ENCODE peak calls at places on chromosomes 7 and 10, in four cellular contexts. One of them, this sample, is unnamed.

GRCh38 chr10:51886438-51887068 is 187.2 kb upstream of the CSTF2T start:
- DNase-seq in AG10803: peak
- DNase-seq in GM12878: no peak
- DNase-seq in K562: no peak
- DNase-seq in this sample: no peak

GRCh38 chr7:99219985-99220384 is 12.1 kb upstream of the KPNA7 start:
- DNase-seq in GM12878: no peak
- DNase-seq in AG10803: no peak
- DNase-seq in K562: no peak
- DNase-seq in this sample: no peak

GRCh38 chr7:92767427-92767826 is 68.9 kb downstream of the CDK6 start:
- DNase-seq in K562: no peak
- DNase-seq in AG10803: peak
- DNase-seq in GM12878: no peak
- DNase-seq in this sample: no peak

GRCh38 chr7:91243591-91244368 is 20.5 kb upstream of the FZD1 start:
- DNase-seq in K562: no peak
- DNase-seq in GM12878: no peak
- DNase-seq in AG10803: peak
- DNase-seq in this sample: no peak

GRCh38 chr7:2452074-2452507 is 24.1 kb downstream of the GRIFIN start:
- DNase-seq in K562: peak
- DNase-seq in AG10803: no peak
- DNase-seq in GM12878: no peak
- DNase-seq in this sample: no peak

GRCh38 chr7:109579876-109580275 is 1010.2 kb downstream of the DNAJB9 start:
- DNase-seq in AG10803: no peak
- DNase-seq in GM12878: no peak
- DNase-seq in K562: no peak
- DNase-seq in this sample: no peak

GRCh38 chr10:86957471-86958108 is at the start of gene MMRN2:
- DNase-seq in K562: no peak
- DNase-seq in AG10803: no peak
- DNase-seq in GM12878: no peak
- DNase-seq in this sample: no peak

GRCh38 chr7:781228-781864 is 50.9 kb upstream of the SUN1 start:
- DNase-seq in K562: no peak
- DNase-seq in GM12878: no peak
- DNase-seq in AG10803: no peak
- DNase-seq in this sample: no peak

GRCh38 chr7:148495614-148496013 is 95.0 kb upstream of the C7orf33 start:
- DNase-seq in AG10803: no peak
- DNase-seq in GM12878: no peak
- DNase-seq in K562: no peak
- DNase-seq in this sample: no peak

GRCh38 chr7:33807158-33807530 is 98.2 kb upstream of the BMPER start:
- DNase-seq in AG10803: no peak
- DNase-seq in GM12878: no peak
- DNase-seq in K562: no peak
- DNase-seq in this sample: no peak

GRCh38 chr7:111113263-111114017 is 22.5 kb downstream of the LRRN3 start:
- DNase-seq in GM12878: no peak
- DNase-seq in AG10803: peak
- DNase-seq in K562: no peak
- DNase-seq in this sample: no peak

GRCh38 chr10:1408656-1409358 is 328.5 kb downstream of the ADARB2 start:
- DNase-seq in GM12878: no peak
- DNase-seq in K562: no peak
- DNase-seq in AG10803: no peak
- DNase-seq in this sample: no peak

GRCh38 chr7:142018154-142018553 is 22.5 kb downstream of the MGAM start:
- DNase-seq in AG10803: no peak
- DNase-seq in K562: no peak
- DNase-seq in GM12878: no peak
- DNase-seq in this sample: no peak

GRCh38 chr7:112467867-112468266 is 12.9 kb upstream of the LSMEM1 start:
- DNase-seq in GM12878: no peak
- DNase-seq in K562: no peak
- DNase-seq in AG10803: no peak
- DNase-seq in this sample: no peak

GRCh38 chr10:129785536-129785981 is 178.5 kb downstream of the EBF3 start:
- DNase-seq in K562: no peak
- DNase-seq in AG10803: no peak
- DNase-seq in GM12878: no peak
- DNase-seq in this sample: no peak

GRCh38 chr10:68231106-68231901 is 609 bp downstream of the ATOH7 start:
- DNase-seq in K562: peak
- DNase-seq in GM12878: no peak
- DNase-seq in AG10803: peak
- DNase-seq in this sample: peak
- TF ChIP-seq CTCF in K562: no peak
- TF ChIP-seq CTCF in GM12878: peak
- TF ChIP-seq CTCF in AG10803: peak
- TF ChIP-seq CTCF in this sample: peak

GRCh38 chr7:39580150-39580874 is 14.1 kb downstream of the YAE1 start:
- DNase-seq in GM12878: peak
- DNase-seq in AG10803: peak
- DNase-seq in K562: peak
- DNase-seq in this sample: peak

GRCh38 chr7:39587393-39587792 is 21.2 kb downstream of the YAE1 start:
- DNase-seq in AG10803: peak
- DNase-seq in GM12878: no peak
- DNase-seq in K562: no peak
- DNase-seq in this sample: no peak

GRCh38 chr7:39577229-39577874 is 11.1 kb downstream of the YAE1 start:
- DNase-seq in AG10803: no peak
- DNase-seq in K562: no peak
- DNase-seq in GM12878: no peak
- DNase-seq in this sample: no peak

GRCh38 chr7:39583539-39583938 is 17.3 kb downstream of the YAE1 start:
- DNase-seq in K562: no peak
- DNase-seq in AG10803: no peak
- DNase-seq in GM12878: no peak
- DNase-seq in this sample: no peak

DNA sequence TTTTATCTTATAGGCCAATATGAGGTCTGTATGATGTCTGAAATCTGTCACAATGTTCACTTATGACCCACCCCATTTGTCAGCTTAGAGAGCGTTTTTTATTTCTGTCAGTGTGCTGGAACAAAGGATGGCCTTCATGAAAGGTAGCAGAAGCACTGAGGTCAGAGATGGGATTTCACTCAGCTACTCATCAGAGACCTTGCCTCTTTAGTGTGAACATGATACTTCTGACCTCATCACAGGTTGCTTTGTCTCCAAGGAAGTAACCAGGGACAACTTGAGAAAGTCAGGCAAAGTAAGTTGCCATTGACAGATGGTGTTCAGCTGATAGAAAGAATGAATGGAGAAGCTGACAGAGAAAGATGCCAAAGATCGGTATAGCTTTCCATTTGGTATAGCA is 16.3 kb downstream of the YAE1 start:
- DNase-seq in K562: peak
- DNase-seq in AG10803: no peak
- DNase-seq in GM12878: no peak
- DNase-seq in this sample: no peak
- TF ChIP-seq CTCF in K562: no peak
- TF ChIP-seq CTCF in AG10803: no peak
- TF ChIP-seq CTCF in GM12878: no peak
- TF ChIP-seq CTCF in this sample: no peak

DNA sequence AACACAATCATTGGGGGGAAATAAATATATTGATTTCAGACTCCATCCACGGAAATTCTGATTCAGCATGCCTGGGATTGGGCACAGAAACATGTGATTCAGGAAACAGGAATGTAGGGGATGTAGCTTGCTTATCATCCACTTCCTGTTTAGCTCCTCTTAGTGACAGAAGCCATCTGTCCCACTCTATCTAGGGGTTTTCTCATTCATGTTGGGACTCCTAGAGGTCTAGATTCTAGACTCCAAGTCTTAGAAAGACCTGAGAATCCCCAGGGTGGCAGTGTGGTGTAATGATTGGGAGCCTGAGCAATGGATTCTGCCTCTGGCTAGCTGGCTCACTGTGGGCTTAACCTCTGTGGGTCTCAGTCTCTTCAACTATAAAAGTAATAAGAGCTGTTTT is 67.9 kb downstream of the CDK1 start:
- DNase-seq in GM12878: no peak
- DNase-seq in AG10803: peak
- DNase-seq in K562: no peak
- DNase-seq in this sample: no peak
- TF ChIP-seq CTCF in GM12878: no peak
- TF ChIP-seq CTCF in AG10803: no peak
- TF ChIP-seq CTCF in K562: peak
- TF ChIP-seq CTCF in this sample: no peak

GRCh38 chr10:13707156-13707881 is 120.6 kb downstream of the PRPF18 start:
- DNase-seq in K562: peak
- DNase-seq in AG10803: peak
- DNase-seq in GM12878: no peak
- DNase-seq in this sample: peak
- TF ChIP-seq CTCF in K562: no peak
- TF ChIP-seq CTCF in AG10803: peak
- TF ChIP-seq CTCF in GM12878: no peak
- TF ChIP-seq CTCF in this sample: no peak

GRCh38 chr7:20991544-20991943 is 204.9 kb upstream of the SP8 start:
- DNase-seq in AG10803: no peak
- DNase-seq in K562: no peak
- DNase-seq in GM12878: no peak
- DNase-seq in this sample: no peak
- TF ChIP-seq CTCF in AG10803: no peak
- TF ChIP-seq CTCF in K562: no peak
- TF ChIP-seq CTCF in GM12878: no peak
- TF ChIP-seq CTCF in this sample: peak

GRCh38 chr10:13612654-13613373 is 26.0 kb downstream of the PRPF18 start:
- DNase-seq in AG10803: no peak
- DNase-seq in GM12878: no peak
- DNase-seq in K562: no peak
- DNase-seq in this sample: no peak
- TF ChIP-seq CTCF in AG10803: no peak
- TF ChIP-seq CTCF in GM12878: no peak
- TF ChIP-seq CTCF in K562: no peak
- TF ChIP-seq CTCF in this sample: no peak

DNA sequence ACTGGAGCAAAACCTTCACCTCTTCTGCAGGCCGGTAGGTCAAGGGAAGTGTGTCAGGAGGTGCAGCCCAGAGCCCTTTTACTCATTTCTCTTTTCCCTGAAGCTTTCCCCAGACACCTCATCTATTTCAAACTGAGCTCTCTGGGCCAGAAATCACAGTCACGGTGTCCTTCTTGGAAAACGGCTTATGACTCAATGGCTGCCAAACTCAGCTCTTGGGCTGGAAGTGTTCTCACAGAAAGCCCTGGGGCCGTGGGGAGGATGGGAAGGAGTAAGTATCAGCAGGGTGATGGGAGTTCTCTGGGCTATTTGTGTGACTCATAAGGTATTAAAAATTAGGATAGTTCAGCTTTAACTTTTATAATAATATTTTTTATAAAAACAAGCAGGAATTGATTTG is 187.5 kb upstream of the TMEM72 start:
- DNase-seq in GM12878: no peak
- DNase-seq in AG10803: peak
- DNase-seq in K562: no peak
- DNase-seq in this sample: no peak
- TF ChIP-seq CTCF in GM12878: no peak
- TF ChIP-seq CTCF in AG10803: no peak
- TF ChIP-seq CTCF in K562: no peak
- TF ChIP-seq CTCF in this sample: no peak

GRCh38 chr10:62182171-62182570 is 86.5 kb downstream of the RTKN2 start:
- DNase-seq in GM12878: no peak
- DNase-seq in K562: no peak
- DNase-seq in AG10803: no peak
- DNase-seq in this sample: no peak

GRCh38 chr10:62183442-62183841 is 85.2 kb downstream of the RTKN2 start:
- DNase-seq in AG10803: no peak
- DNase-seq in GM12878: peak
- DNase-seq in K562: no peak
- DNase-seq in this sample: no peak

GRCh38 chr10:62178568-62178967 is 90.1 kb downstream of the RTKN2 start:
- DNase-seq in GM12878: no peak
- DNase-seq in AG10803: no peak
- DNase-seq in K562: no peak
- DNase-seq in this sample: no peak

GRCh38 chr10:62182595-62182994 is 86.0 kb downstream of the RTKN2 start:
- DNase-seq in K562: no peak
- DNase-seq in GM12878: no peak
- DNase-seq in AG10803: no peak
- DNase-seq in this sample: no peak

DNA sequence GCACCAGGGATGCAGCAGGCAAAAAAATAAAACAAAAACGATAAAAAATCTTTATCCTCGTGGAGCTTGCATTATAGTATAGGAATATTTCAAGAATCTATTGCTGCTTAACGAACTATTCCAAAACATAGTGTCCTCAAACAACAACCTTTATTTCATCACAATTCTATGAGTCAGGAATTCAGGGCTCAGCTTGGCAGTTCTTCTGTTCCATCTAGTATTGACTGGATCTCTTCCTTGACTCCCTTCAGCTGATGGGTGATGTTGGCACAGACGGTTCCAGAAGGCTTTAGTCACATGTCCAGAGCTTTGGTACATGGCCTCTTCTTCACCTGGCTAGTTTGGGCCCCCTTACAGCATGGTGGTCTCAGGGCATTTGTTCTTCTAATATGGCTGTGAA is 88.0 kb downstream of the RTKN2 start:
- DNase-seq in K562: no peak
- DNase-seq in GM12878: no peak
- DNase-seq in AG10803: no peak
- DNase-seq in this sample: no peak
- TF ChIP-seq CTCF in K562: no peak
- TF ChIP-seq CTCF in GM12878: no peak
- TF ChIP-seq CTCF in AG10803: no peak
- TF ChIP-seq CTCF in this sample: no peak

This sample was measured in neural crest cell.